ENCODE peak calls at places on chromosomes 16 and 17, in six cellular contexts. One of them, this sample, is unnamed.

GRCh38 chr17:55273579-55274370 is 9.0 kb downstream of the HLF start:
- DNase-seq in CD8-positive, alpha-beta T cell: no peak
- DNase-seq in fibroblast of lung: no peak
- DNase-seq in heart left ventricle: peak; percentile 84
- DNase-seq in thyroid gland: peak; percentile 96
- DNase-seq in esophagus squamous epithelium: no peak
- DNase-seq in this sample: peak; percentile 84

GRCh38 chr17:44941712-44942331 is 5.8 kb downstream of the KIF18B start:
- DNase-seq in CD8-positive, alpha-beta T cell: no peak
- DNase-seq in fibroblast of lung: no peak
- DNase-seq in heart left ventricle: no peak
- DNase-seq in thyroid gland: no peak
- DNase-seq in esophagus squamous epithelium: no peak
- DNase-seq in this sample: no peak

GRCh38 chr17:4811471-4811870 is 4.5 kb downstream of the PLD2 start:
- DNase-seq in CD8-positive, alpha-beta T cell: no peak
- DNase-seq in fibroblast of lung: no peak
- DNase-seq in heart left ventricle: no peak
- DNase-seq in thyroid gland: no peak
- DNase-seq in esophagus squamous epithelium: no peak
- DNase-seq in this sample: no peak

GRCh38 chr17:42814633-42815399 is 9.3 kb downstream of the BECN1 start:
- DNase-seq in CD8-positive, alpha-beta T cell: no peak
- DNase-seq in fibroblast of lung: peak; percentile 98
- DNase-seq in heart left ventricle: no peak
- DNase-seq in thyroid gland: peak; percentile 15
- DNase-seq in esophagus squamous epithelium: no peak
- DNase-seq in this sample: no peak

GRCh38 chr17:39739020-39739884 is 1.5 kb downstream of the GRB7 start:
- DNase-seq in CD8-positive, alpha-beta T cell: no peak
- DNase-seq in fibroblast of lung: no peak
- DNase-seq in heart left ventricle: no peak
- DNase-seq in thyroid gland: peak; percentile 82
- DNase-seq in esophagus squamous epithelium: no peak
- DNase-seq in this sample: peak; percentile 89

GRCh38 chr16:1818204-1818872 is 8.3 kb downstream of the HAGH start:
- DNase-seq in CD8-positive, alpha-beta T cell: no peak
- DNase-seq in fibroblast of lung: no peak
- DNase-seq in heart left ventricle: no peak
- DNase-seq in thyroid gland: no peak
- DNase-seq in esophagus squamous epithelium: no peak
- DNase-seq in this sample: no peak

GRCh38 chr16:78458588-78458987 is 359.1 kb downstream of the WWOX start:
- DNase-seq in CD8-positive, alpha-beta T cell: no peak
- DNase-seq in fibroblast of lung: no peak
- DNase-seq in heart left ventricle: no peak
- DNase-seq in thyroid gland: no peak
- DNase-seq in esophagus squamous epithelium: no peak
- DNase-seq in this sample: no peak

GRCh38 chr16:20415541-20415940 is 6.2 kb downstream of the ACSM5 start:
- DNase-seq in CD8-positive, alpha-beta T cell: no peak
- DNase-seq in fibroblast of lung: no peak
- DNase-seq in heart left ventricle: no peak
- DNase-seq in thyroid gland: no peak
- DNase-seq in esophagus squamous epithelium: no peak
- DNase-seq in this sample: no peak

GRCh38 chr17:70137451-70138230 is 31.7 kb upstream of the KCNJ2 start:
- DNase-seq in CD8-positive, alpha-beta T cell: no peak
- DNase-seq in fibroblast of lung: peak; percentile 96
- DNase-seq in heart left ventricle: peak; percentile 35
- DNase-seq in thyroid gland: peak; percentile 63
- DNase-seq in esophagus squamous epithelium: no peak
- DNase-seq in this sample: no peak

GRCh38 chr16:66175580-66175979 is 190.9 kb upstream of the CDH5 start:
- DNase-seq in CD8-positive, alpha-beta T cell: no peak
- DNase-seq in fibroblast of lung: no peak
- DNase-seq in heart left ventricle: no peak
- DNase-seq in thyroid gland: no peak
- DNase-seq in esophagus squamous epithelium: no peak
- DNase-seq in this sample: no peak

GRCh38 chr16:9419161-9419560 is 327.7 kb downstream of the HAPSTR1 start:
- DNase-seq in CD8-positive, alpha-beta T cell: no peak
- DNase-seq in fibroblast of lung: no peak
- DNase-seq in heart left ventricle: no peak
- DNase-seq in thyroid gland: no peak
- DNase-seq in esophagus squamous epithelium: no peak
- DNase-seq in this sample: no peak

GRCh38 chr17:8310601-8311123 is 621 bp downstream of the ARHGEF15 start:
- DNase-seq in CD8-positive, alpha-beta T cell: no peak
- DNase-seq in fibroblast of lung: no peak
- DNase-seq in heart left ventricle: peak; percentile 61
- DNase-seq in thyroid gland: no peak
- DNase-seq in esophagus squamous epithelium: no peak
- DNase-seq in this sample: no peak

GRCh38 chr16:10308305-10309193 is 77.3 kb upstream of the ATF7IP2 start:
- DNase-seq in CD8-positive, alpha-beta T cell: no peak
- DNase-seq in fibroblast of lung: no peak
- DNase-seq in heart left ventricle: no peak
- DNase-seq in thyroid gland: no peak
- DNase-seq in esophagus squamous epithelium: no peak
- DNase-seq in this sample: peak; percentile 16

GRCh38 chr17:18968945-18969887 is 17.3 kb downstream of the SLC5A10 start:
- DNase-seq in CD8-positive, alpha-beta T cell: no peak
- DNase-seq in fibroblast of lung: peak; percentile 16
- DNase-seq in heart left ventricle: no peak
- DNase-seq in thyroid gland: no peak
- DNase-seq in esophagus squamous epithelium: no peak
- DNase-seq in this sample: peak; percentile 81

GRCh38 chr17:10062757-10063385 is 135.5 kb downstream of the GAS7 start:
- DNase-seq in CD8-positive, alpha-beta T cell: no peak
- DNase-seq in fibroblast of lung: no peak
- DNase-seq in heart left ventricle: no peak
- DNase-seq in thyroid gland: no peak
- DNase-seq in esophagus squamous epithelium: no peak
- DNase-seq in this sample: no peak

GRCh38 chr17:6546069-6546718 is 10.2 kb downstream of the PITPNM3 start:
- DNase-seq in CD8-positive, alpha-beta T cell: no peak
- DNase-seq in fibroblast of lung: peak; percentile 86
- DNase-seq in heart left ventricle: no peak
- DNase-seq in thyroid gland: no peak
- DNase-seq in esophagus squamous epithelium: no peak
- DNase-seq in this sample: no peak

GRCh38 chr17:31147507-31148202 is 52.9 kb downstream of the NF1 start:
- DNase-seq in CD8-positive, alpha-beta T cell: no peak
- DNase-seq in fibroblast of lung: no peak
- DNase-seq in heart left ventricle: no peak
- DNase-seq in thyroid gland: no peak
- DNase-seq in esophagus squamous epithelium: no peak
- DNase-seq in this sample: no peak

GRCh38 chr17:32158870-32159585 is 16.7 kb downstream of the RHOT1 start:
- DNase-seq in CD8-positive, alpha-beta T cell: no peak
- DNase-seq in fibroblast of lung: no peak
- DNase-seq in heart left ventricle: no peak
- DNase-seq in thyroid gland: peak; percentile 68
- DNase-seq in esophagus squamous epithelium: no peak
- DNase-seq in this sample: no peak

GRCh38 chr17:50052822-50053653 is 2.9 kb upstream of the ITGA3 start:
- DNase-seq in CD8-positive, alpha-beta T cell: no peak
- DNase-seq in fibroblast of lung: peak; percentile 72
- DNase-seq in heart left ventricle: peak; percentile 72
- DNase-seq in thyroid gland: peak; percentile 47
- DNase-seq in esophagus squamous epithelium: no peak
- DNase-seq in this sample: peak; percentile 43

GRCh38 chr17:50576864-50577263 is 16.3 kb downstream of the CACNA1G start:
- DNase-seq in CD8-positive, alpha-beta T cell: no peak
- DNase-seq in fibroblast of lung: no peak
- DNase-seq in heart left ventricle: no peak
- DNase-seq in thyroid gland: no peak
- DNase-seq in esophagus squamous epithelium: no peak
- DNase-seq in this sample: no peak

GRCh38 chr17:61411114-61411943 is 11.7 kb downstream of the TBX2 start:
- DNase-seq in CD8-positive, alpha-beta T cell: peak; percentile 37
- DNase-seq in fibroblast of lung: peak; percentile 77
- DNase-seq in heart left ventricle: peak; percentile 72
- DNase-seq in thyroid gland: peak; percentile 64
- DNase-seq in esophagus squamous epithelium: no peak
- DNase-seq in this sample: peak; percentile 51

GRCh38 chr17:43892672-43892975 is 14.7 kb downstream of the MPP2 start:
- DNase-seq in CD8-positive, alpha-beta T cell: no peak
- DNase-seq in fibroblast of lung: no peak
- DNase-seq in heart left ventricle: no peak
- DNase-seq in thyroid gland: no peak
- DNase-seq in esophagus squamous epithelium: no peak
- DNase-seq in this sample: no peak

GRCh38 chr16:51723016-51723724 is 572.1 kb upstream of the SALL1 start:
- DNase-seq in CD8-positive, alpha-beta T cell: no peak
- DNase-seq in fibroblast of lung: no peak
- DNase-seq in heart left ventricle: no peak
- DNase-seq in thyroid gland: no peak
- DNase-seq in esophagus squamous epithelium: no peak
- DNase-seq in this sample: no peak

DNA sequence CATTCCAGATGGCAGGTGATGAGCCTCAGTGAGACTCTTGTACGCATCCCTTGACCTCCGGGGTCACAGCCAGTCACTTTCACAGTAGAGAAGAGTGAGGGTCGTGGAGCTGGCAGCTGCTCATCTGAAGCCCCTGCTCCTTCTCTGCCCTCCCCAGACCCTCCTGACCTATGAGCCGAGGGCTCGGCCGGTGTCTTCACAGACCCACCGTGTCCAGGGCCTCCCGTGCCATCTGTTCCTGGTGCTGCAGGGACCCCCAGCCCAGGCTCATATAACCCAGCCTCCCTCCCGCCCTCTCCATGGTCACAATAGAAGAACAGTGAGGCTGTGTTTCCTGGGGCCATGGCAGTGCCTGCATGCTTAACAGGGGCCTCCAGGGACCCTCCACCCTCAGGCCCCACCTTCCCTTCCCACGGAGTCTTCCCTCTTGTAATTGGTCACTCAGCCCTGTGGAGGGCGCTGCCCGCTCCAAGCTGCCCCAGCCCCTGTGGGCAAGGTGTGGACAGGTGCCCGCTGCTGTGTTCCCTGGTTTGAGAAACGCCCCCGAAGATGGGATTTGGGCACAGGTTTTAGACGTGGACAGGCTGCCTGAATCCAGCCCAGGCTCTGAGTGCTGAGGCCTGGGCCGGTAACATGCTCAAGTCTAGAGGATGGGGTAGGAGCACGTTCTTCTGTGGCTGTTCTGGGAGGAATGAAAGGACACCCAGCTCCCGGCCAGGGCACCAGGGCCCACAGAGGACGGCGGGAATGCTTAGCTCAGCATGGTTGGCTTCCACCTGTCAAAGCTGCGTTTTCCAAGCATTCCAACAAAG is 38.7 kb downstream of the ACSF3 start:
- DNase-seq in CD8-positive, alpha-beta T cell: no peak
- DNase-seq in fibroblast of lung: no peak
- DNase-seq in heart left ventricle: no peak
- DNase-seq in thyroid gland: no peak
- DNase-seq in esophagus squamous epithelium: no peak
- DNase-seq in this sample: no peak
- TF ChIP-seq CTCF in CD8-positive, alpha-beta T cell: no peak
- TF ChIP-seq CTCF in fibroblast of lung: no peak
- TF ChIP-seq CTCF in heart left ventricle: no peak
- TF ChIP-seq CTCF in thyroid gland: no peak
- TF ChIP-seq CTCF in esophagus squamous epithelium: no peak
- TF ChIP-seq CTCF in this sample: no peak

GRCh38 chr17:59397316-59398073 is 66.0 kb downstream of the YPEL2 start:
- DNase-seq in CD8-positive, alpha-beta T cell: no peak
- DNase-seq in fibroblast of lung: no peak
- DNase-seq in heart left ventricle: no peak
- DNase-seq in thyroid gland: peak; percentile 20
- DNase-seq in esophagus squamous epithelium: no peak
- DNase-seq in this sample: no peak
- H3K27ac ChIP-seq in CD8-positive, alpha-beta T cell: no peak overlapping the region
- H3K27ac ChIP-seq in fibroblast of lung: no peak overlapping the region
- H3K27ac ChIP-seq in heart left ventricle: peak overlapping the region; percentile 8
- H3K27ac ChIP-seq in thyroid gland: no peak overlapping the region
- H3K27ac ChIP-seq in esophagus squamous epithelium: no peak overlapping the region
- H3K27ac ChIP-seq in this sample: no peak overlapping the region

GRCh38 chr16:89562027-89562599 is 1.6 kb downstream of the RPL13 start:
- DNase-seq in CD8-positive, alpha-beta T cell: no peak
- DNase-seq in fibroblast of lung: no peak
- DNase-seq in heart left ventricle: no peak
- DNase-seq in thyroid gland: no peak
- DNase-seq in esophagus squamous epithelium: no peak
- DNase-seq in this sample: peak; percentile 37
- H3K4me3 ChIP-seq in CD8-positive, alpha-beta T cell: peak overlapping the region; percentile 90
- H3K4me3 ChIP-seq in fibroblast of lung: peak overlapping the region; percentile 93
- H3K4me3 ChIP-seq in heart left ventricle: peak overlapping the region; percentile 91
- H3K4me3 ChIP-seq in thyroid gland: no peak overlapping the region
- H3K4me3 ChIP-seq in esophagus squamous epithelium: peak overlapping the region; percentile 80
- H3K4me3 ChIP-seq in this sample: peak overlapping the region; percentile 67

DNA sequence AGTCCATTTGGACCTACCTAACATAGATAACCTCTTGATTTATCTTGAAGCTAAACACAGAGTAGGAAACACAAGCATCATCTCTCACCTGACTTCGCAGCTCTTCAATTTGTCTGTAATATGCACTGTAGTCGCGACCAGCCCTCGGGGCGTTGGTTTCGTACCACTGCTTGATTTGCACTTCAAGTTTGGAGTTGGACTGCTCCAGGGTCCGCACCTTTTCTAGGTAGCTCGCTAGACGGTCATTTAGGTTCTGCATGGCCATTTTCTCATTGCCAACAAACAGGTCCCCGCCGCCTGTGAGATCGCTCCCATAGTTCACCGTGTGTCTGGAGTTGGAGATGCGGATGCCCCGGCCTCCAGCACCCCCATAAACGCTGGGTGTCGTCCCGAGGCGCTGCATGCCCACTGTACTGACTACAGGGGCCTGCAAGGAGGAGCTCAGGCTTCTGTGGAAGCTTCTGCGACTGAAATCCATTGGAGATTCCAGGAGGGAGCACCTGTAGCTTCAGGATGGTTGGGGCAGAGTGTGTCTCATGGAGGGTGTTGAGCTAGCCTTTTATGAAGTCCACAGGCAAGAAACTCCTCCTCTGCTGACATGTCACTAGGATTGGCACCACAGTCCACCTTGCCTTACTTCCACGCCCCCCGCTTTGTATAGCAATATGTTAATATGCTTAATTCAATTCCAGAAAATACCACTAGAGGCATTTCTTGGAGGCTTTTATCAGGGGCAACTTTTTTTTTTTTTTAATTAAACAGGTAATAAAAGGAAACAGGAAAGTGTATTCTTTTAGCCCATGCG is at the start of gene KRT20:
- DNase-seq in CD8-positive, alpha-beta T cell: no peak
- DNase-seq in fibroblast of lung: no peak
- DNase-seq in heart left ventricle: no peak
- DNase-seq in thyroid gland: no peak
- DNase-seq in esophagus squamous epithelium: no peak
- DNase-seq in this sample: no peak
- TF ChIP-seq CTCF in CD8-positive, alpha-beta T cell: no peak
- TF ChIP-seq CTCF in fibroblast of lung: no peak
- TF ChIP-seq CTCF in heart left ventricle: no peak
- TF ChIP-seq CTCF in thyroid gland: no peak
- TF ChIP-seq CTCF in esophagus squamous epithelium: no peak
- TF ChIP-seq CTCF in this sample: no peak